ENCODE peak calls at places on chromosome 18, in four cellular contexts. R, E, O and D are unnamed samples.

GRCh38 chr18:23627325-23627724 is 35.4 kb downstream of the ANKRD29 start:
- DNase-seq in R (peak; percentile 44), E (peak; percentile 78), O (peak; percentile 93), D (no peak)

GRCh38 chr18:36809590-36810381 is 19.0 kb downstream of the TPGS2 start:
- DNase-seq in R (peak; percentile 70), E (peak; percentile 62), O (peak; percentile 64), D (no peak)

GRCh38 chr18:59008302-59008974 is 131.2 kb upstream of the SEC11C start:
- DNase-seq in R (no peak), E (peak; percentile 57), O (peak; percentile 94), D (no peak)

GRCh38 chr18:52936931-52937330 is 596.9 kb downstream of the DCC start:
- DNase-seq in R (no peak), E (peak; percentile 21), O (peak; percentile 85), D (no peak)

GRCh38 chr18:34887881-34888580 is 153.2 kb upstream of the MAPRE2 start:
- DNase-seq in R (no peak), E (no peak), O (no peak), D (no peak)

GRCh38 chr18:57210101-57210661 is 63.3 kb downstream of the BOD1L2 start:
- DNase-seq in R (peak; percentile 56), E (peak; percentile 88), O (peak; percentile 85), D (no peak)

GRCh38 chr18:48974304-48975220 is 23.8 kb upstream of the SMAD7 start:
- DNase-seq in R (no peak), E (no peak), O (no peak), D (no peak)

GRCh38 chr18:62991959-62992358 is 276.6 kb downstream of the PHLPP1 start:
- DNase-seq in R (no peak), E (no peak), O (no peak), D (no peak)

GRCh38 chr18:63741769-63742168 is 33.4 kb upstream of the SERPINB7 start:
- DNase-seq in R (no peak), E (peak; percentile 4), O (peak; percentile 56), D (no peak)